ENCODE peak calls at places on chromosome 2, in eight cellular contexts. P is RWPE1; H is CD8-positive, alpha-beta memory T cell; M is PC-9; S is left ventricle myocardium inferior; Q is fibroblast of lung; V is aorta; R is psoas muscle. G is an unnamed sample.

GRCh38 chr2:200335657-200336056 is 29.2 kb downstream of the SPATS2L start:
- DNase-seq in P (peak), H (no peak), M (peak), S (no peak), Q (peak), V (no peak), R (no peak), G (no peak)

GRCh38 chr2:30679416-30680088 is 127.7 kb downstream of the CAPN13 start:
- DNase-seq in P (no peak), H (no peak), M (no peak), S (no peak), Q (peak), V (no peak), R (no peak), G (peak)

GRCh38 chr2:5188636-5189035 is 503.5 kb upstream of the SOX11 start:
- DNase-seq in P (no peak), H (no peak), M (no peak), S (no peak), Q (no peak), V (no peak), R (no peak), G (no peak)

GRCh38 chr2:118479020-118479419 is 368.4 kb downstream of the EN1 start:
- DNase-seq in P (no peak), H (no peak), M (no peak), S (no peak), Q (no peak), V (no peak), R (no peak), G (no peak)

GRCh38 chr2:647003-647560 is 30.1 kb downstream of the TMEM18 start:
- DNase-seq in P (no peak), H (no peak), M (no peak), S (no peak), Q (no peak), V (no peak), R (no peak), G (peak)

GRCh38 chr2:39665811-39666488 is at the start of gene TMEM178A:
- DNase-seq in P (no peak), H (no peak), M (no peak), S (peak), Q (peak), V (peak), R (peak), G (no peak)

GRCh38 chr2:219726916-219727315 is 99.5 kb downstream of the SLC4A3 start:
- DNase-seq in P (no peak), H (no peak), M (no peak), S (no peak), Q (no peak), V (no peak), R (no peak), G (no peak)

GRCh38 chr2:79219383-79219988 is 59.9 kb upstream of the REG3A start:
- DNase-seq in P (peak), H (no peak), M (peak), S (no peak), Q (peak), V (no peak), R (no peak), G (no peak)

GRCh38 chr2:36393738-36394256 is 38.2 kb downstream of the CRIM1 start:
- DNase-seq in P (no peak), H (no peak), M (no peak), S (no peak), Q (no peak), V (no peak), R (no peak), G (peak)

GRCh38 chr2:165205865-165206264 is 2.0 kb upstream of the SCN3A start:
- DNase-seq in P (no peak), H (no peak), M (no peak), S (no peak), Q (no peak), V (no peak), R (no peak), G (no peak)

GRCh38 chr2:127097471-127097765 is 9.5 kb downstream of the BIN1 start:
- DNase-seq in P (no peak), H (no peak), M (no peak), S (no peak), Q (no peak), V (peak), R (no peak), G (no peak)

GRCh38 chr2:16281451-16282330 is 341.3 kb downstream of the MYCN start:
- DNase-seq in P (peak), H (no peak), M (no peak), S (no peak), Q (no peak), V (no peak), R (no peak), G (no peak)

GRCh38 chr2:114082731-114083433 is 193.0 kb downstream of the ACTR3 start:
- DNase-seq in P (no peak), H (no peak), M (no peak), S (no peak), Q (no peak), V (no peak), R (no peak), G (no peak)

GRCh38 chr2:231190531-231191197 is 7.8 kb upstream of the ARMC9 start:
- DNase-seq in P (no peak), H (no peak), M (peak), S (peak), Q (peak), V (peak), R (peak), G (no peak)

GRCh38 chr2:16321872-16322271 is 343.8 kb downstream of the CYRIA start:
- DNase-seq in P (no peak), H (no peak), M (no peak), S (no peak), Q (no peak), V (no peak), R (no peak), G (no peak)

GRCh38 chr2:127733816-127734537 is 32.7 kb downstream of the SFT2D3 start:
- DNase-seq in P (no peak), H (no peak), M (no peak), S (no peak), Q (peak), V (no peak), R (no peak), G (no peak)

GRCh38 chr2:235230809-235231601 is 262.8 kb upstream of the AGAP1 start:
- DNase-seq in P (no peak), H (no peak), M (no peak), S (no peak), Q (peak), V (no peak), R (no peak), G (no peak)

GRCh38 chr2:124024491-124025348 is at the start of gene CNTNAP5:
- DNase-seq in P (peak), H (no peak), M (no peak), S (peak), Q (peak), V (peak), R (peak), G (no peak)

GRCh38 chr2:156116113-156116512 is 216.4 kb downstream of the NR4A2 start:
- DNase-seq in P (no peak), H (no peak), M (no peak), S (no peak), Q (peak), V (no peak), R (no peak), G (no peak)

GRCh38 chr2:195543902-195544894 is 112.8 kb upstream of the SLC39A10 start:
- DNase-seq in P (peak), H (no peak), M (no peak), S (no peak), Q (peak), V (no peak), R (no peak), G (peak)

GRCh38 chr2:147177449-147177848 is 667.4 kb upstream of the ACVR2A start:
- DNase-seq in P (peak), H (no peak), M (no peak), S (no peak), Q (peak), V (no peak), R (no peak), G (no peak)

GRCh38 chr2:57181315-57182038 is 865.1 kb upstream of the VRK2 start:
- DNase-seq in P (peak), H (no peak), M (no peak), S (no peak), Q (peak), V (no peak), R (no peak), G (no peak)

GRCh38 chr2:201930831-201931230 is 102.8 kb upstream of the FZD7 start:
- DNase-seq in P (no peak), H (no peak), M (no peak), S (no peak), Q (peak), V (no peak), R (no peak), G (peak)
- H3K27ac ChIP-seq in P (no peak), H (no peak), M (no peak), S (no peak), Q (no peak), V (no peak), R (no peak), G (peak)

GRCh38 chr2:130912471-130912870 is 75.8 kb downstream of the ARHGEF4 start:
- DNase-seq in P (no peak), H (no peak), M (no peak), S (no peak), Q (no peak), V (no peak), R (no peak), G (no peak)
- H3K27ac ChIP-seq in P (peak), H (no peak), M (no peak), S (no peak), Q (no peak), V (no peak), R (no peak), G (no peak)

GRCh38 chr2:150585221-150585971 is 97.9 kb upstream of the RND3 start:
- DNase-seq in P (no peak), H (no peak), M (no peak), S (no peak), Q (peak), V (no peak), R (no peak), G (no peak)
- H3K27ac ChIP-seq in P (no peak), H (no peak), M (no peak), S (no peak), Q (no peak), V (no peak), R (no peak), G (peak)

DNA sequence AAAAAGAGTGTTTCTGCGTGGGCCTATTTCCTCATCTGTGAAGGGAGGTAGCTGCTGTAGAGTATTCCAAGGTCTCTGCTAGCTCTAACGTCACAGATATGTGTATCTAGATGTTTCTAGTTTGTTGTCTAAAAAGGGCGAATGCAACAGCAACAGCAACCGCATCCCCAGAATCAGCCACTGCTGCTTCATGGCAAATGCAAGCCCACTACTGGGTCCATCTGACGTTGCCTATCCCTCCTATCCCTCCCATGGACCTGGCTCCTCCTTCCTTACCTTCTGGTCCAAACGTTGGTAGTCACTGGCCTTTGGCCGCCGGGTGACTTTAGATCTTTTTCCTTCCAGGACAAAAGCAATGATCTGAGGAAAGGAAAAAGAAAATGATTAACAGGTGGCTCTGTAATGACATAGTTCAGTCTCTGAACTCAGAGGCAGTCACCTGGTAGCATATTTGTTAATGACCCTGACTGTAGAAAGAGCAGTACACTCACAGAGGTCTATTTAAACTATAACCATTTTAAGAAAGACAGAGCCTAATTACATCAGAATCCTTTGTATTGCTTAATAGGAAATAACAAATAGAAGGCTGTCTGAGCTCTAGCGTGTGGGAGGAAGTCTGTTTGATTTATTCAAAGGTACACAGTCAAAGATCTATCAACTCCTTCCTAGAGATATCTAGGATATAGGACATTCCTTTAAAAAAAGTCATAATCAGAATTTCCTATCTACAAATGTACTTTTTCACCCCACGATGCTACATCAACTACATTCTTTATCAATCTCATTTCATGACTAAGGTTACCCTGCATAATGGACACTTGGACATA is 2.9 kb downstream of the TGOLN2 start:
- DNase-seq in P (no peak), H (no peak), M (no peak), S (no peak), Q (peak), V (no peak), R (no peak), G (no peak)
- H3K27ac ChIP-seq in P (peak), H (no peak), M (peak), S (no peak), Q (no peak), V (no peak), R (no peak), G (peak)

DNA sequence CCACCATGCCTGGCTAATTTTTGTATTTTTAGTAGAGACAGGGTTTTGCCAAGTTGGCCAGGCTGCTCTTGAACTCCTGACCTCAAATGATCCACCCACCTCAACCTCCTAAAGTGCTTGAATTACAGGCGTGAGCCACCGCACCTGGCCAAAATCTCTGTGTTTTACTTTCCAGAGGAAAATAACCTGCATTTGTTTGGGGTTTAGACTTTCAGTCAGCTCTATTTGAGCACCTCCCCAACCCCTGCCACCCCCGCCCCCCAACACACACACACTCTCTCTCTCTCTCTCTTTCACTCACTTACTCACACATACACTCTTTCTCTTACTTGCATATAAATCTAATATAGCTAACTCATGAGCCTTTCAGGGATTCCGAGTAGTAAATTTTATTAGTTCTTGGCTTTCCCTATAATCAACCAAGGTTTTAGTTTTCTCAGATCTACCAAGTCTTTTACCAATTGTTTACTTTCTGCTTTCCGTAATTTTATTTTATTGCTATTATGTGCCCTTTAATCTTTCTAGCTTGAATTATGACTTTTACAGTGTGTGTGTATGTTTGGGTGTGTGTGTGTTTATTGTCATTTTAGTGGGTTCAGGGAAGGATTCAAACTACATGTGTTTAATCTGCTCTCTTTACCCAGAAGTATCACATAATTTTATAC is 24.5 kb downstream of the MFSD6 start:
- DNase-seq in P (no peak), H (no peak), M (no peak), S (no peak), Q (no peak), V (no peak), R (no peak), G (no peak)
- H3K27ac ChIP-seq in P (no peak), H (no peak), M (no peak), S (peak), Q (no peak), V (no peak), R (no peak), G (no peak)

GRCh38 chr2:239245107-239245506 is 155.7 kb downstream of the HDAC4 start:
- DNase-seq in P (no peak), H (no peak), M (no peak), S (no peak), Q (no peak), V (no peak), R (no peak), G (no peak)
- H3K27ac ChIP-seq in P (no peak), H (no peak), M (peak), S (peak), Q (no peak), V (no peak), R (peak), G (no peak)

DNA sequence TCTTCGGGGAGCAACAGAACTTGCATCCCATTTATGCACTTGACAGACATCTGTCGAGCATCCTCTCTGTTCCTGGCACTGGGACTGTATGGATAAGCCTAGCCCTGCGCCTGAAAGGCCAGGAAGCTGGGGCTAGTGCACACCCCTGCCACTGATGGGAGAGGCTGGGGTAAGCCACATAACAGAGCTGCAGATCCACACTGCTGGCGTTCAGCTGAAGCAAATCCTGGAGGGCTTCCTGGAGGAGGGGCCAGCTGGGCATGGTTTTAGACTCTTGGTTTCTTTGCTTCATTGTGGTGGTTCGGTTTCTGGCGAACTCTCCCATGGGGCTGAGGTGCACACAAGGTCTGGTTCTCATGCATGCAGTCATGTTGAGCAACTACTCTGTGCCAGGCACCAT is 45.5 kb upstream of the FOSL2 start:
- DNase-seq in P (no peak), H (no peak), M (no peak), S (peak), Q (no peak), V (peak), R (peak), G (no peak)
- H3K27ac ChIP-seq in P (peak), H (no peak), M (no peak), S (no peak), Q (no peak), V (no peak), R (peak), G (no peak)

GRCh38 chr2:101113441-101114267 is 37.5 kb downstream of the TBC1D8 start:
- DNase-seq in P (peak), H (no peak), M (peak), S (no peak), Q (peak), V (no peak), R (no peak), G (no peak)

GRCh38 chr2:101114268-101114783 is 36.9 kb downstream of the TBC1D8 start:
- DNase-seq in P (no peak), H (no peak), M (no peak), S (no peak), Q (no peak), V (no peak), R (no peak), G (no peak)

GRCh38 chr2:101111917-101112771 is 39.0 kb downstream of the TBC1D8 start:
- DNase-seq in P (no peak), H (no peak), M (no peak), S (peak), Q (peak), V (no peak), R (peak), G (peak)

GRCh38 chr2:101111262-101111838 is 39.8 kb downstream of the TBC1D8 start:
- DNase-seq in P (no peak), H (no peak), M (no peak), S (no peak), Q (no peak), V (no peak), R (peak), G (no peak)

GRCh38 chr2:101112772-101113157 is 38.4 kb downstream of the TBC1D8 start:
- DNase-seq in P (no peak), H (no peak), M (no peak), S (no peak), Q (no peak), V (no peak), R (no peak), G (no peak)
- H3K27ac ChIP-seq in P (peak), H (no peak), M (peak), S (peak), Q (peak), V (no peak), R (peak), G (peak)

G was measured in SJSA1.